ENCODE peak calls at places on chromosomes 2 and 18, in six cellular contexts. S is mesendoderm, Z is neuronal stem cell, J is H9, B is H1, N is mesenchymal stem cell. P is an unnamed sample.

GRCh38 chr2:113232123-113232522 is 46.6 kb downstream of the PAX8 start:
- DNase-seq in S (no peak), Z (no peak), J (no peak), B (no peak), N (no peak), P (no peak)

GRCh38 chr2:189633392-189633811 is 27.9 kb upstream of the ASNSD1 start:
- DNase-seq in S (peak), Z (no peak), J (no peak), B (no peak), N (peak), P (no peak)

GRCh38 chr2:20913460-20913859 is 90.6 kb upstream of the LDAH start:
- DNase-seq in S (no peak), Z (no peak), J (no peak), B (no peak), N (no peak), P (no peak)

GRCh38 chr2:151278487-151278886 is 11.0 kb downstream of the NMI start:
- DNase-seq in S (no peak), Z (no peak), J (no peak), B (no peak), N (no peak), P (no peak)

GRCh38 chr2:144886847-144887246 is 366.9 kb upstream of the ZEB2 start:
- DNase-seq in S (no peak), Z (no peak), J (no peak), B (no peak), N (no peak), P (no peak)

GRCh38 chr2:232028631-232029030 is 67.1 kb downstream of the DIS3L2 start:
- DNase-seq in S (no peak), Z (no peak), J (no peak), B (no peak), N (peak), P (peak)

GRCh38 chr2:109218087-109218791 is 89.2 kb downstream of the SH3RF3 start:
- DNase-seq in S (no peak), Z (no peak), J (no peak), B (no peak), N (peak), P (peak)

GRCh38 chr2:231611273-231612198 is 18.9 kb downstream of the TEX44 start:
- DNase-seq in S (peak), Z (no peak), J (peak), B (no peak), N (peak), P (peak)

GRCh38 chr18:76979906-76980305 is 152.7 kb downstream of the MBP start:
- DNase-seq in S (no peak), Z (no peak), J (no peak), B (no peak), N (no peak), P (no peak)

GRCh38 chr18:9617006-9617542 is 2.7 kb upstream of the PPP4R1 start:
- DNase-seq in S (no peak), Z (no peak), J (no peak), B (no peak), N (peak), P (no peak)

GRCh38 chr2:181051861-181052522 is 71.6 kb downstream of the UBE2E3 start:
- DNase-seq in S (no peak), Z (no peak), J (no peak), B (no peak), N (no peak), P (no peak)
- H4K8ac ChIP-seq in S (no peak), Z (no peak), J (no peak), B (no peak), N (no peak), P (no peak)

DNA sequence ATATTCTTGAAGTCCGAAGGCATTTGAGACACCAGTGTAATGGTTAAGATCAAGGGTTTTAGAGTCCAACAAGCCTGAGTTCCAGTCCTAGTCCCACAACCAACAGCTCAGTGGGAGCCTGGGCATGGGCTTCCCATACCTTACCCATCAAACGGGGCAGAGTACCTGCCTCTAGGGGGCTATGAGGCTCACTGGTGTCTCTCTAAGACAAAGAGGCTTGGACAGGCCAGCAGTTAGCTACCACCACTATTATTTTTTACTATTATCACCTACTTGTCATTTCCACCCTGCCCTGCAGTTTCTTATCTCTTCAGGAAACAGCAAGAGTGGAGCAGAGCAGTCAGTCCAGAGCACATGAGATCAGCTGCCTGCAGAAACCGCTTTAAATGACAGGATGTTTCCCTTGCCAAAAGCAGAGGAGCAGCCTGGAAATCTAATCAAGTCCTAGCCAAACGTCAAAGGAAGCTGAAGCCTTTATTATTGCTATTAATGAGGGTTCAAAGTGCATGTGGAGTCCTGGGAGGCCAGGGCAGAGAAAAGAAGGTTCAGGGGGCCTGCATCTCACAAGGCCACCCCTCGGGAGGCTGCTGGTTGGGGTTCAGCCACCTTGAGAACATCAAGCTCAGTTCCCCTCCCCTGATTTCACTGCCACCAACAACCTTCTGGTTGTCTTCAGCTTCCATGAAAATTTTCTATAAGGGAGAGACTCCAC is 66.6 kb downstream of the STPG4 start:
- DNase-seq in S (peak), Z (no peak), J (peak), B (no peak), N (peak), P (peak)
- H3K4ac ChIP-seq in S (peak), Z (no peak), J (no peak), B (no peak), N (peak), P (peak)

DNA sequence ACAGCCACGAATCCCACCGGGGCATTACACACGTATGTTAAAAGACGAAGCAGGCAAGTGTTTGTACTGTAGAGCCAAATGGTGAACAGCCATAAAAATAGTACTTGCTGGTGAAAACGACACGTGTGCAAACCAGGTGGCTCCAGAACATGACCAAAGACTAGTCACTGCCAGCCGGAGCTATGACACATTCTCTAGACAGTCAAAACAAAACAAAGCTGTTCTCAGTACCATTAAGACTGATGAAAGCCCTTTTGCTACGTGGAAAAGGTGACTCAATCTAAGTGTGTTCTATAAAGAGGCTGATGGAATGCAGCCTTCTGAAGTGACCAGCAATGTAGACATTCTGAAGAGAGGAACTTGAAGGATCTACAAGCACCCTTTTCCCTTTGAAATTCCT is 367.7 kb upstream of the NETO1 start:
- DNase-seq in S (peak), Z (no peak), J (no peak), B (peak), N (peak), P (peak)
- H4K8ac ChIP-seq in S (no peak), Z (no peak), J (no peak), B (no peak), N (no peak), P (peak)

GRCh38 chr2:37665622-37666362 is 5.7 kb downstream of the CDC42EP3 start:
- DNase-seq in S (no peak), Z (no peak), J (no peak), B (no peak), N (no peak), P (no peak)
- H3K4ac ChIP-seq in S (peak), Z (no peak), J (no peak), B (no peak), N (no peak), P (peak)

GRCh38 chr18:48933578-48934399 is 17.0 kb downstream of the SMAD7 start:
- DNase-seq in S (no peak), Z (no peak), J (no peak), B (no peak), N (no peak), P (no peak)

GRCh38 chr18:48934400-48934707 is 16.4 kb downstream of the SMAD7 start:
- DNase-seq in S (no peak), Z (no peak), J (no peak), B (no peak), N (no peak), P (no peak)

GRCh38 chr18:48934708-48935432 is 15.9 kb downstream of the SMAD7 start:
- DNase-seq in S (no peak), Z (no peak), J (no peak), B (no peak), N (peak), P (no peak)

GRCh38 chr18:48932822-48933510 is 17.8 kb downstream of the SMAD7 start:
- DNase-seq in S (no peak), Z (no peak), J (no peak), B (no peak), N (peak), P (no peak)

GRCh38 chr18:48935433-48935774 is 15.4 kb downstream of the SMAD7 start:
- DNase-seq in S (no peak), Z (no peak), J (peak), B (no peak), N (no peak), P (no peak)
- H4K8ac ChIP-seq in S (no peak), Z (no peak), J (no peak), B (no peak), N (no peak), P (peak)

GRCh38 chr18:58843662-58844035 is 21.0 kb upstream of the ZNF532 start:
- DNase-seq in S (no peak), Z (no peak), J (no peak), B (no peak), N (no peak), P (no peak)

GRCh38 chr18:58846325-58846724 is 18.4 kb upstream of the ZNF532 start:
- DNase-seq in S (no peak), Z (no peak), J (no peak), B (no peak), N (no peak), P (no peak)

GRCh38 chr18:58847383-58848071 is 17.1 kb upstream of the ZNF532 start:
- DNase-seq in S (peak), Z (peak), J (peak), B (peak), N (no peak), P (no peak)

GRCh38 chr18:58844871-58845270 is 19.8 kb upstream of the ZNF532 start:
- DNase-seq in S (no peak), Z (no peak), J (no peak), B (no peak), N (no peak), P (no peak)

GRCh38 chr18:58845913-58846312 is 18.8 kb upstream of the ZNF532 start:
- DNase-seq in S (no peak), Z (no peak), J (no peak), B (no peak), N (no peak), P (no peak)
- H3K4ac ChIP-seq in S (peak), Z (no peak), J (no peak), B (peak), N (no peak), P (no peak)